ENCODE peak calls at places on chromosomes 11 and 22, in four cellular contexts. Z is fibroblast of mammary gland, M is progenitor cell of endocrine pancreas, R is MCF 10A. W is an unnamed sample.
A peak's percentile ranks its signal among the peaks of the same experiment; 100 is the strongest.

GRCh38 chr11:132576706-132577105 is 955.6 kb downstream of the OPCML start:
- DNase-seq in Z (peak; percentile 39), M (no peak), R (peak; percentile 68), W (no peak)

GRCh38 chr11:19632435-19632834 is 80.2 kb upstream of the NAV2 start:
- DNase-seq in Z (peak; percentile 83), M (no peak), R (peak; percentile 74), W (no peak)

GRCh38 chr11:82763167-82763566 is 29.5 kb upstream of the FAM181B start:
- DNase-seq in Z (no peak), M (no peak), R (no peak), W (no peak)

GRCh38 chr11:33723238-33723881 is 12.9 kb downstream of the CD59 start:
- DNase-seq in Z (peak; percentile 99), M (no peak), R (peak; percentile 99), W (no peak)

GRCh38 chr11:19161651-19162050 is 40.1 kb downstream of the CSRP3 start:
- DNase-seq in Z (no peak), M (no peak), R (no peak), W (no peak)

GRCh38 chr11:9675691-9676090 is 11.8 kb downstream of the SWAP70 start:
- DNase-seq in Z (no peak), M (no peak), R (no peak), W (no peak)

GRCh38 chr11:115974703-115975102 is 470.5 kb upstream of the CADM1 start:
- DNase-seq in Z (no peak), M (no peak), R (no peak), W (no peak)

GRCh38 chr11:60887531-60887930 is 18.9 kb downstream of the PRPF19 start:
- DNase-seq in Z (peak; percentile 69), M (no peak), R (peak; percentile 55), W (no peak)

GRCh38 chr11:62124186-62125113 is 639 bp downstream of the INCENP start:
- DNase-seq in Z (peak; percentile 56), M (no peak), R (peak; percentile 45), W (peak; percentile 31)

GRCh38 chr11:365831-366230 is 3.5 kb upstream of the B4GALNT4 start:
- DNase-seq in Z (no peak), M (no peak), R (no peak), W (no peak)

GRCh38 chr11:56333156-56333555 is 12.7 kb upstream of the OR8K1 start:
- DNase-seq in Z (no peak), M (no peak), R (no peak), W (no peak)

GRCh38 chr11:82771781-82772180 is 38.1 kb upstream of the FAM181B start:
- DNase-seq in Z (no peak), M (no peak), R (peak; percentile 1), W (no peak)

GRCh38 chr11:6576471-6577373 is 26.7 kb downstream of the RRP8 start:
- DNase-seq in Z (peak; percentile 68), M (no peak), R (peak; percentile 36), W (no peak)

GRCh38 chr11:2574553-2575535 is 125.0 kb downstream of the KCNQ1OT1 start:
- DNase-seq in Z (no peak), M (no peak), R (no peak), W (no peak)

GRCh38 chr11:94574193-94574961 is 7.2 kb downstream of the PIWIL4 start:
- DNase-seq in Z (peak; percentile 73), M (no peak), R (peak; percentile 43), W (no peak)

GRCh38 chr22:23123804-23124254 is 18.0 kb downstream of the RSPH14 start:
- DNase-seq in Z (no peak), M (no peak), R (no peak), W (no peak)

GRCh38 chr11:108093128-108093904 is 28.1 kb upstream of the ACAT1 start:
- DNase-seq in Z (peak; percentile 6), M (no peak), R (peak; percentile 13), W (no peak)

GRCh38 chr11:111694851-111695250 is 71.3 kb downstream of the PPP2R1B start:
- DNase-seq in Z (peak; percentile 99), M (no peak), R (no peak), W (no peak)

GRCh38 chr11:17513853-17514252 is 30.4 kb downstream of the USH1C start:
- DNase-seq in Z (peak; percentile 44), M (no peak), R (peak; percentile 40), W (no peak)

GRCh38 chr11:126500981-126501380 is 145.5 kb downstream of the ST3GAL4 start:
- DNase-seq in Z (no peak), M (no peak), R (no peak), W (no peak)

GRCh38 chr11:33178443-33179154 is 17.3 kb upstream of the CSTF3 start:
- DNase-seq in Z (no peak), M (no peak), R (no peak), W (no peak)

GRCh38 chr22:43432883-43433415 is 21.1 kb downstream of the MPPED1 start:
- DNase-seq in Z (no peak), M (no peak), R (no peak), W (no peak)

GRCh38 chr11:26297179-26297970 is 34.6 kb upstream of the ANO3 start:
- DNase-seq in Z (peak; percentile 87), M (no peak), R (peak; percentile 64), W (no peak)

GRCh38 chr11:1487851-1488574 is 1.4 kb upstream of the MOB2 start:
- DNase-seq in Z (no peak), M (no peak), R (no peak), W (no peak)

GRCh38 chr11:93740031-93740801 is 1.1 kb downstream of the TAF1D start:
- DNase-seq in Z (peak; percentile 39), M (no peak), R (peak; percentile 59), W (no peak)

GRCh38 chr11:84855846-84856245 is 771.3 kb downstream of the DLG2 start:
- DNase-seq in Z (peak; percentile 55), M (no peak), R (no peak), W (no peak)

GRCh38 chr22:36329217-36330078 is 58.3 kb downstream of the MYH9 start:
- DNase-seq in Z (peak; percentile 79), M (peak; percentile 52), R (peak; percentile 98), W (no peak)

GRCh38 chr11:12112150-12112520 is 1.7 kb downstream of the MICAL2 start:
- DNase-seq in Z (no peak), M (no peak), R (no peak), W (no peak)

GRCh38 chr22:47434336-47435203 is 672.1 kb downstream of the TBC1D22A start:
- DNase-seq in Z (no peak), M (no peak), R (no peak), W (no peak)

GRCh38 chr22:47435204-47435487 is 672.7 kb downstream of the TBC1D22A start:
- DNase-seq in Z (no peak), M (no peak), R (no peak), W (no peak)

GRCh38 chr22:47432683-47433082 is 670.2 kb downstream of the TBC1D22A start:
- DNase-seq in Z (no peak), M (no peak), R (no peak), W (no peak)

GRCh38 chr22:47435826-47436225 is 673.4 kb downstream of the TBC1D22A start:
- DNase-seq in Z (no peak), M (no peak), R (no peak), W (no peak)

GRCh38 chr22:47433627-47434026 is 671.2 kb downstream of the TBC1D22A start:
- DNase-seq in Z (no peak), M (no peak), R (no peak), W (no peak)
- TF ChIP-seq CTCF in Z (no peak), M (no peak), R (no peak), W (no peak)

DNA sequence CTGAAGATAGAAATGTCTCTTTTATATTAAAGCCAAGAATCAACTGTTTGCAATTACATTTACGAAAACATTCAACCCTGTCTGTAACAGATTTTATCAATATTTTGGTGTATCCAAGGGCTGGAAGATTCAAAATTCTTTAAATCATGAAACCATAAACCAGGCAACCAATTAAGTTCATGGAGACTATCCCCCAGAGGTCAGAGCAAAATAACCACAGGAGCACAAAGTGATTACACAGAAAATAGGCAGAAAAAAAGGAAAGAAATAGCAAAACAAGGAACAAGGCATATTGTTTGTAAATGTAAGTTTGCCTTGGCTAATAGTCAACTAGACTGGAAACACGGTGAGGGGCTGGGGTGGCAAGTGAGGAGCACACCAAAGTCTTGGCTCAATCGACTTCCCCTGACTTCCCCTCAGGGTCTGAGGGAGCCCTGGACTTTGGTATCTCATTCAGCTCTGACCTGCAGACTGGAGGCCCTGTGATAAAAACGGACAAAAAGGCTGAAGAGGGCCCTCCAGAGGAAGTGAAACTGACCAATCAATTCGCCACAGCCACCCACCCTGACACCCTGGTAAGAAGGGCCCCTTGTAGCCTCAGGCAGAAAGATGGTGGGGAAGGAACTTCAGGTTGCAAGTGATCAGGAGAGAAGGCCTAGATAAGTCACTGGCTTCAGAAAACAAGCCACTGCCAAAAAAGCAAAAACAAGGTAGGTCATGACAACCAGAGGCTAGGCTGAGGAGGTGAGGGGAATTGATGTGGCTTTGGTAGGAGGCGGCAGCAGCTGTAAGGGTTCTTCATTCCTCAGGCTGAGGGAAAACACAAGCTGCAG is 1.9 kb downstream of the SIK3 start:
- DNase-seq in Z (no peak), M (no peak), R (peak; percentile 19), W (no peak)
- TF ChIP-seq CTCF in Z (no peak), M (no peak), R (no peak), W (no peak)

DNA sequence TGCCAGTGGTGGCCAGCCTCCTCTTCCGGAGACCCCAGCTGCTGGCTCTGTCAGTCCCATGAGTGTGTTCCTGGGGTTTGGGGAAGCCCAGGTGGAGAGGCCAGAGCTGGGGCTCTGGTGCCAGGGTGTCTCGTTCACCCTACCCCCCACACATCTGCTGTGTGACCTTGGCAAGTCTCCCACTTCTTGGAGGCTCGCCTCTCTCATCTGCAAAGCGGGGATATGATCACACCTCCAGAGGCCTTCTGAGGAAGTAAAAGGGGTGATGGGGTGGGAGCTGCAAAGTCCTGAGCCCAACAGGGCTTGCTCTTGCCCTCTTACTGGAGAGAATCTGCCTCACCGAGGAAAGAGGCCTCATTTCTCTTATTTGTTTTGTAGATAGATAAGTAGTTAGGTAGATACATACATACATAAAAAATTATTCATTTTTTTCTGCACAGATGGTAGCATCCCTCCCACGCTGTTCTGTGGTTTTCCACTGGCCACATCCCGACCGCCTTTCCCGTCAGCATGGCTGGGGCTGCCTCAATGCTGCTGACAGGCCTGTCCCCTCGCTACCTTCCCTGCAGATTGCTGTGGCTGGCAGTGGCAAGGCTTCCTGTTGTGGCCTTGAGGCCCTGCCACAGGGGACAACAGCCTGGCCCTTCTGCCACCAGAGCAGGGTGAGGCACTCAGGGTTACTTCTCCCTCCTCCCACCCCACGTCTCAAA is 23.9 kb downstream of the MYO7A start:
- DNase-seq in Z (peak; percentile 33), M (no peak), R (no peak), W (no peak)
- TF ChIP-seq CTCF in Z (no peak), M (no peak), R (no peak), W (no peak)

GRCh38 chr11:123261345-123262106 is 66.5 kb upstream of the CLMP start:
- DNase-seq in Z (peak; percentile 73), M (peak; percentile 78), R (peak; percentile 80), W (peak; percentile 74)
- TF ChIP-seq CTCF in Z (peak; percentile 92), M (peak; percentile 97), R (peak; percentile 90), W (no peak)

GRCh38 chr11:68402355-68403031 is 58.1 kb upstream of the PPP6R3 start:
- DNase-seq in Z (no peak), M (no peak), R (no peak), W (no peak)
- TF ChIP-seq CTCF in Z (no peak), M (no peak), R (no peak), W (no peak)

GRCh38 chr22:38214248-38215056 is 12.7 kb downstream of the MAFF start:
- DNase-seq in Z (no peak), M (peak; percentile 44), R (no peak), W (no peak)
- TF ChIP-seq CTCF in Z (no peak), M (peak; percentile 14), R (no peak), W (no peak)

GRCh38 chr11:76241243-76242000 is 35.1 kb upstream of the WNT11 start:
- DNase-seq in Z (no peak), M (no peak), R (no peak), W (no peak)
- TF ChIP-seq CTCF in Z (no peak), M (no peak), R (no peak), W (no peak)

W was measured in omental fat pad.